ENCODE peak calls at places on chromosomes 16 and 17, in four cellular contexts. P is ovary, X is sigmoid colon, E is transverse colon. W is an unnamed sample.

GRCh38 chr17:3474212-3474611 is 1.6 kb upstream of the ASPA start:
- DNase-seq in P (no peak), X (no peak), E (no peak), W (peak)

GRCh38 chr17:44349553-44350070 is 4.5 kb downstream of the GRN start:
- DNase-seq in P (no peak), X (no peak), E (no peak), W (no peak)

GRCh38 chr17:35540589-35541404 is 3.3 kb upstream of the SLFN12L start:
- DNase-seq in P (no peak), X (peak), E (peak), W (no peak)

GRCh38 chr16:14307623-14308356 is 236.7 kb downstream of the MRTFB start:
- DNase-seq in P (no peak), X (no peak), E (no peak), W (no peak)

GRCh38 chr16:63983401-63983800 is 1138.5 kb downstream of the CDH11 start:
- DNase-seq in P (no peak), X (no peak), E (no peak), W (no peak)

GRCh38 chr17:81930142-81931125 is 2.9 kb upstream of the MAFG start:
- DNase-seq in P (peak), X (no peak), E (peak), W (no peak)

GRCh38 chr16:88687254-88687576 is 908 bp upstream of the SNAI3 start:
- DNase-seq in P (no peak), X (no peak), E (no peak), W (no peak)

GRCh38 chr17:30413109-30413508 is 34.4 kb downstream of the CPD start:
- DNase-seq in P (no peak), X (no peak), E (no peak), W (no peak)

GRCh38 chr16:89114159-89114981 is 20.7 kb downstream of the ACSF3 start:
- DNase-seq in P (no peak), X (no peak), E (peak), W (no peak)

GRCh38 chr17:64572682-64573154 is 65.9 kb downstream of the CEP95 start:
- DNase-seq in P (no peak), X (no peak), E (no peak), W (peak)

GRCh38 chr17:50174444-50174843 is 8.6 kb downstream of the SGCA start:
- DNase-seq in P (no peak), X (no peak), E (no peak), W (no peak)

GRCh38 chr17:41895617-41896016 is 23.1 kb downstream of the ACLY start:
- DNase-seq in P (peak), X (peak), E (no peak), W (no peak)

GRCh38 chr17:56896217-56896967 is 17.5 kb downstream of the TRIM25 start:
- DNase-seq in P (no peak), X (no peak), E (no peak), W (no peak)

GRCh38 chr16:51113254-51114125 is 37.6 kb downstream of the SALL1 start:
- DNase-seq in P (no peak), X (no peak), E (no peak), W (no peak)

GRCh38 chr17:1716076-1716911 is 6.1 kb upstream of the TLCD2 start:
- DNase-seq in P (peak), X (peak), E (peak), W (peak)
- TF ChIP-seq EP300 in P (peak), X (no peak), E (no peak), W (no peak)

GRCh38 chr16:10269632-10270031 is 87.4 kb upstream of the GRIN2A start:
- DNase-seq in P (no peak), X (no peak), E (no peak), W (no peak)
- TF ChIP-seq EP300 in P (no peak), X (no peak), E (no peak), W (no peak)

DNA sequence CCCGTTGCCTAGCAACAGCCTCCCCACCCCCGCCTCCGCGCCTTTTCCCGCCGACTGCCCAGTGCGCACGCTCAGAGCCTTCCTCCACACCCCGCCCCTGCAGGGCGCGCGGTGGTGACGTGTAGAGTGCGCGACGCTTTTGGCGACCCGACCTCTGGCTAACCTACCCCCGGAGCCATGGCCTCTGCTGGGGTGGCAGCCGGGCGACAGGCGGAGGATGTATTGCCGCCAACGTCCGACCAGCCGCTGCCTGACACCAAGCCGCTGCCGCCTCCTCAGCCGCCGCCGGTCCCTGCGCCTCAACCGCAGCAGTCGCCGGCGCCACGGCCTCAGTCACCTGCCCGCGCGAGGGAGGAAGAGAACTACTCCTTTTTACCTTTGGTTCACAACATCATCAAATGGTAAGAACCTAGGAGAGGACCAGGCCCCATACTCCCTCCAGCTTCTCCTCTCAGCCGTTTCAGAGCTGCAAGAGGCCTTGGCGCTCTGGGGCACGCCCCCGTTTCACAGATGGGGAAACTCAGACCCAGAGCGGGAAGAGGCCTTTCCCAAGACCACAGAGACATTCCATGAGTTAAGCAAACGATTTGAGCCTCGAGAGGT is at the start of gene MED9:
- DNase-seq in P (peak), X (peak), E (peak), W (peak)
- TF ChIP-seq EP300 in P (no peak), X (no peak), E (no peak), W (no peak)

DNA sequence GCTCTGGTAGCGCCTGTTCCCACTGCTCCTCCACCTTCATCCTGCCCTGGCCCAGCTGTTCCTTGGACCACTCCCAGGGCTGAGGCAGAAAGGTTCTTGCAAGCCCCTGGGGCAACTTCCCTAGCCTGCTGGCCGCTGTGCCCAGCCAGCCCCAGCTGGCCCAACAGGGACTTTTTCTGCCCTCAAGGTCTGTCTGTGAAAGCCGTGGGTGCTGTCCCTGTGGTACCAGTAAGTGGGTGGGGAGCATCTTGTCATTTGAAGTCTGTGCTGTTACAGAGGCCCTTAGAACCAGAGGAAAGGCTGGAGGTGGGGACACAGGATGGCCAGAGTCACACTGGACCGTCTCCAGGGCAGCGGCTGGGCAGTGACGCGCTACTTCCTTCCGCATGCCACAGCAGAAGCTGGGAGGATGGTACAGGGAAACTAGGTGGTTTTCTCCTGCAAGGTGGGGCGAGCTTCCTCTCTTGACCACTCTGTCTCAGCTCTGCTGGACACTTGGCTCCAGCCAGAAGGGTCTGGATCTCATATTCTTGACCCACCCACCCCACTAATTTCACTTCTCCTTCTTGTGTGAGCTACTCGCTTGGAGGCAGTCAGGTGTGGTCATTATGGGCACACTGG is 87.8 kb downstream of the PLCG2 start:
- DNase-seq in P (no peak), X (no peak), E (peak), W (no peak)
- TF ChIP-seq EP300 in P (no peak), X (no peak), E (no peak), W (no peak)

GRCh38 chr16:87384162-87384999 is 805 bp upstream of the FBXO31 start:
- DNase-seq in P (no peak), X (peak), E (peak), W (peak)

GRCh38 chr16:87380403-87380802 is 3.2 kb downstream of the FBXO31 start:
- DNase-seq in P (peak), X (peak), E (no peak), W (no peak)

GRCh38 chr16:87382023-87382785 is 1.4 kb downstream of the FBXO31 start:
- DNase-seq in P (no peak), X (peak), E (peak), W (no peak)

GRCh38 chr16:87380875-87381274 is 2.7 kb downstream of the FBXO31 start:
- DNase-seq in P (peak), X (peak), E (no peak), W (no peak)

GRCh38 chr16:87383522-87384161 is at the start of gene FBXO31:
- DNase-seq in P (peak), X (peak), E (peak), W (peak)
- TF ChIP-seq EP300 in P (no peak), X (no peak), E (no peak), W (no peak)

GRCh38 chr17:21397341-21398050 is 21.3 kb downstream of the KCNJ12 start:
- DNase-seq in P (no peak), X (peak), E (no peak), W (no peak)

GRCh38 chr17:21399476-21400203 is 23.5 kb downstream of the KCNJ12 start:
- DNase-seq in P (no peak), X (no peak), E (no peak), W (no peak)

GRCh38 chr17:21395764-21396163 is 19.6 kb downstream of the KCNJ12 start:
- DNase-seq in P (no peak), X (no peak), E (no peak), W (no peak)

GRCh38 chr17:21396237-21396636 is 20.1 kb downstream of the KCNJ12 start:
- DNase-seq in P (no peak), X (no peak), E (no peak), W (no peak)

GRCh38 chr17:21400816-21401593 is 24.8 kb downstream of the KCNJ12 start:
- DNase-seq in P (no peak), X (no peak), E (no peak), W (no peak)
- TF ChIP-seq EP300 in P (no peak), X (no peak), E (no peak), W (no peak)

DNA sequence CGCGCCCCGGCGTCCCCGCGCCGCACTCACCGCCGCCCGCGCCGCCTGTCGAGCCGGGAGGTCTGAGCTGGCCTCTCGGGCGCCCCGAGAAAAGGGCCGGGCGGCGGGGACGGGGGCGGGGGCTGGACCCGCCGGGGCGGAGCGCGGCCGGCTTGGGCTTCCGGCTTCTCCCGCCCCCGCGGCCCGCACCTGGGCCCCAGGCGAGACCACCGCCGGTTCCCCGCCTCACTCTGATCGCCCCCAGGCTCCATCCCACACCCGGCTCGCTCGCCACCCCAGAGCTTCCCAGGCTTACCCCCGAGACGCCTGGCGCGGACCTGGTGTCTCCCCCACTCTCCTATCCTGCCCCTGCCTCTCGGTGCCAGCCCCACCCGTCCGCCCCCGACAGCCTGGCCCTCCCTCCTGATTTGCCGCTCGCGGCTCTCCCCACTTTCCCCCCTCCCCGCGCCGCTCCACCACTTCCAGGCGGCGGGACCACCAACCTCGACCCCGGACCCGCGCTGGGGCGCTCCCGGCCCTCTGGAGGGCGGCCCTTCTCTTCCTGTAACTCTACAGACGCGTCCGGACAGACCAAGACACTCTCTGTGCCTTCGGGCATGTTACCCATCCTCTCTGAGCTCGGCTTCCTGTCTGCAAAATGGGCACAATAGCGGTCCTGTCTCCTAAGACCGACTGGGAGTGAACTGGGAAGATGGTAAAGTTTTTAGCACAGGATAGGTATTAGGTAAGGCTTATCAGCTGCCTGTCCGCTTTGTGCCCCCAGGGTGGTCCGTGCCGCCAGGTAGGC is at the start of gene LITAF:
- DNase-seq in P (peak), X (peak), E (peak), W (peak)
- TF ChIP-seq EP300 in P (no peak), X (no peak), E (no peak), W (no peak)